ENCODE peak calls at places on chromosomes 16 and 17, in eight cellular contexts. M, F, Q, A, B, I, E and D are unnamed samples.

GRCh38 chr16:78528265-78528664 is 428.8 kb downstream of the WWOX start:
- DNase-seq in B (no peak), Q (no peak), E (peak; percentile 40), F (no peak), I (no peak), M (no peak), A (no peak), D (no peak)

GRCh38 chr17:17516315-17516930 is 20.2 kb upstream of the RASD1 start:
- DNase-seq in M (no peak), F (no peak), B (no peak), E (no peak), I (no peak), A (no peak), Q (no peak), D (no peak)

GRCh38 chr16:89357460-89357859 is 132.9 kb downstream of the ANKRD11 start:
- DNase-seq in B (peak; percentile 49), Q (no peak), A (no peak), F (peak; percentile 63), E (no peak), I (no peak), M (no peak), D (peak; percentile 55)

GRCh38 chr16:3431779-3432219 is 11.5 kb downstream of the ZNF597 start:
- DNase-seq in B (peak; percentile 28), I (peak; percentile 47), A (no peak), E (peak; percentile 54), Q (peak; percentile 35), F (no peak), M (no peak), D (peak; percentile 45)

GRCh38 chr17:27598337-27599050 is 32.5 kb upstream of the LGALS9 start:
- DNase-seq in M (no peak), B (no peak), F (no peak), A (no peak), I (no peak), Q (no peak), E (no peak), D (no peak)

GRCh38 chr16:89300311-89300975 is 82.9 kb downstream of the ZNF778 start:
- DNase-seq in I (peak; percentile 65), A (no peak), E (no peak), F (no peak), Q (peak; percentile 82), M (no peak), B (no peak), D (peak; percentile 54)

GRCh38 chr17:72135546-72136325 is 14.9 kb downstream of the SOX9 start:
- DNase-seq in B (no peak), Q (no peak), A (no peak), E (peak; percentile 38), M (no peak), I (no peak), F (no peak), D (no peak)

GRCh38 chr16:89257281-89257731 is 39.8 kb downstream of the ZNF778 start:
- DNase-seq in I (no peak), F (peak; percentile 37), B (peak; percentile 34), E (peak; percentile 19), A (no peak), M (no peak), Q (no peak), D (no peak)

GRCh38 chr16:73350707-73351452 is 303.0 kb upstream of the ZFHX3 start:
- DNase-seq in E (no peak), Q (no peak), M (no peak), F (no peak), A (no peak), I (no peak), B (peak; percentile 49), D (no peak)

GRCh38 chr17:77366558-77367245 is 225.9 kb downstream of the SEC14L1 start:
- DNase-seq in A (no peak), B (peak; percentile 77), I (peak; percentile 58), Q (no peak), F (no peak), E (peak; percentile 67), M (no peak), D (no peak)

GRCh38 chr17:82860606-82861392 is 21.0 kb upstream of the ZNF750 start:
- DNase-seq in E (no peak), F (no peak), M (no peak), B (no peak), I (no peak), Q (no peak), A (no peak), D (no peak)

GRCh38 chr17:82859431-82860403 is 19.9 kb upstream of the ZNF750 start:
- DNase-seq in B (peak; percentile 83), Q (no peak), I (no peak), M (no peak), E (peak; percentile 86), A (no peak), F (no peak), D (no peak)

GRCh38 chr17:82862191-82862590 is 22.4 kb upstream of the ZNF750 start:
- DNase-seq in Q (no peak), A (no peak), I (no peak), M (no peak), B (no peak), E (no peak), F (no peak), D (no peak)

GRCh38 chr17:82862758-82863645 is 23.2 kb upstream of the ZNF750 start:
- DNase-seq in E (no peak), A (no peak), B (no peak), M (no peak), Q (no peak), I (no peak), F (no peak), D (no peak)

DNA sequence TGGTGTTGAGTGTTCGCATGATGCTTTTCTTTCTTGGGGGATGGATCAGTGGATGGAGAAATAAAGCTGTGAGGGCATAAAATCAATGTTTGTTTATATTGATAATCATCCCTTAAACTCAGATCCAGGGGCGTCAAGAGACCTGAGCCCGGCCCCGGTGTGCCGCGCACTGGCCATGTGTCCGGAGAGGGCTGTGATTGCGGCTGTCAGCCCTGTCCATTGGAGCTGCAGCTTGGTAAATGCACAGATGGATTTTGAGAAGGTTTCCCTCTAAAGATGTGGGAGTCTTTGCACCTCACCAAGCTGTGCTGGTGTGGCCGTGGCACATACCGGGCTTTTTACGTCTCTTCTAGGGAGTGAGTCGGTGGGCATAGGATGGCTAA is 21.6 kb upstream of the ZNF750 start:
- DNase-seq in E (no peak), F (no peak), B (no peak), M (no peak), Q (no peak), A (no peak), I (no peak), D (no peak)
- H3K4me1 ChIP-seq in E (peaks cover 9% of the 10 kb centered on the region), F (no peaks in the 10 kb centered on the region), B (peaks cover 11% of the 10 kb centered on the region), M (peaks cover 4% of the 10 kb centered on the region), Q (peaks cover 20% of the 10 kb centered on the region), A (peaks cover 3% of the 10 kb centered on the region), I (peaks cover 4% of the 10 kb centered on the region), D (peaks cover 56% of the 10 kb centered on the region)

GRCh38 chr17:34610506-34610905 is 31.1 kb downstream of the TMEM132E start:
- DNase-seq in A (no peak), F (no peak), I (no peak), Q (no peak), B (no peak), E (no peak), M (no peak), D (no peak)

GRCh38 chr17:34615326-34615725 is 35.9 kb downstream of the TMEM132E start:
- DNase-seq in M (no peak), E (no peak), I (no peak), A (no peak), F (no peak), Q (no peak), B (no peak), D (no peak)

GRCh38 chr17:34614698-34615097 is 35.3 kb downstream of the TMEM132E start:
- DNase-seq in Q (no peak), E (no peak), B (no peak), F (no peak), A (no peak), I (no peak), M (no peak), D (no peak)

GRCh38 chr17:34616148-34616547 is 36.8 kb downstream of the TMEM132E start:
- DNase-seq in M (no peak), E (no peak), B (no peak), Q (no peak), A (no peak), I (no peak), F (peak; percentile 69), D (no peak)

GRCh38 chr17:34613064-34614019 is 34.0 kb downstream of the TMEM132E start:
- DNase-seq in I (peak; percentile 62), A (no peak), B (no peak), Q (no peak), F (no peak), E (peak; percentile 3), M (no peak), D (no peak)
- H3K27me3 ChIP-seq in I (no peaks in the 10 kb centered on the region), A (no peaks in the 10 kb centered on the region), B (peaks cover 13% of the 10 kb centered on the region), Q (peaks cover 37% of the 10 kb centered on the region), F (no peaks in the 10 kb centered on the region), E (no peaks in the 10 kb centered on the region), M (peaks cover 9% of the 10 kb centered on the region), D (peaks cover 95% of the 10 kb centered on the region)

GRCh38 chr17:7748098-7748775 is 30.7 kb downstream of the DNAH2 start:
- DNase-seq in Q (no peak), B (no peak), M (no peak), E (peak; percentile 24), A (no peak), F (no peak), I (no peak), D (no peak)

GRCh38 chr17:7742729-7743128 is 25.2 kb downstream of the DNAH2 start:
- DNase-seq in Q (no peak), F (no peak), A (no peak), B (no peak), I (no peak), M (no peak), E (no peak), D (no peak)

GRCh38 chr17:7744416-7744815 is 26.9 kb downstream of the DNAH2 start:
- DNase-seq in M (no peak), A (no peak), F (no peak), B (no peak), I (no peak), Q (no peak), E (no peak), D (no peak)

GRCh38 chr17:7747586-7747985 is 30.0 kb downstream of the DNAH2 start:
- DNase-seq in Q (no peak), I (no peak), B (no peak), F (no peak), A (no peak), E (peak; percentile 73), M (no peak), D (no peak)

GRCh38 chr17:7745748-7746470 is 28.4 kb downstream of the DNAH2 start:
- DNase-seq in I (peak; percentile 32), Q (no peak), A (no peak), F (no peak), B (peak; percentile 43), M (peak; percentile 34), E (peak; percentile 87), D (no peak)
- TF ChIP-seq CTCF in I (no peak), Q (no peak), A (no peak), F (peak; percentile 33), B (no peak), M (no peak), E (no peak), D (no peak)

GRCh38 chr16:8055761-8056160 is 534.5 kb downstream of the TMEM114 start:
- DNase-seq in F (no peak), M (no peak), E (no peak), B (no peak), I (no peak), A (no peak), Q (no peak), D (no peak)
- H3K4me1 ChIP-seq in F (no peaks in the 10 kb centered on the region), M (no peaks in the 10 kb centered on the region), E (no peaks in the 10 kb centered on the region), B (no peaks in the 10 kb centered on the region), I (no peaks in the 10 kb centered on the region), A (no peaks in the 10 kb centered on the region), Q (no peaks in the 10 kb centered on the region), D (no peaks in the 10 kb centered on the region)

GRCh38 chr16:86575095-86575685 is 3.2 kb upstream of the FOXL1 start:
- DNase-seq in F (no peak), A (no peak), I (no peak), Q (no peak), M (no peak), E (no peak), B (no peak), D (no peak)
- H3K27me3 ChIP-seq in F (peaks cover 84% of the 10 kb centered on the region), A (no peaks in the 10 kb centered on the region), I (no peaks in the 10 kb centered on the region), Q (peaks cover 88% of the 10 kb centered on the region), M (peaks cover 92% of the 10 kb centered on the region), E (no peaks in the 10 kb centered on the region), B (peaks cover 64% of the 10 kb centered on the region), D (peaks cover 100% of the 10 kb centered on the region)